ENCODE peak calls at places on chromosomes 4 and X, in seven cellular contexts. Q is H1, F is H9, P is mesendoderm, N is IMR-90, W is mesenchymal stem cell, Y is trophoblast cell. M is an unnamed sample.

GRCh38 chr4:141047228-141047884 is 85.9 kb downstream of the RNF150 start:
- DNase-seq in Q (no peak), F (no peak), P (no peak), N (peak), W (peak), Y (no peak), M (no peak)

GRCh38 chr4:102518703-102519131 is 17.6 kb downstream of the NFKB1 start:
- DNase-seq in Q (no peak), F (no peak), P (no peak), N (no peak), W (no peak), Y (no peak), M (no peak)

GRCh38 chr4:69843301-69843700 is 16.6 kb downstream of the SULT1E1 start:
- DNase-seq in Q (no peak), F (no peak), P (no peak), N (no peak), W (no peak), Y (no peak), M (no peak)

GRCh38 chr4:187608001-187608421 is 387.6 kb upstream of the ZFP42 start:
- DNase-seq in Q (no peak), F (no peak), P (peak), N (peak), W (peak), Y (no peak), M (no peak)

GRCh38 chr4:16532240-16532990 is 306.1 kb upstream of the TAPT1 start:
- DNase-seq in Q (no peak), F (no peak), P (no peak), N (peak), W (peak), Y (no peak), M (no peak)

GRCh38 chrX:151151668-151152267 is 24.6 kb upstream of the GPR50 start:
- DNase-seq in Q (no peak), F (peak), P (peak), N (peak), W (peak), Y (peak), M (peak)

GRCh38 chr4:2322801-2323200 is 60.9 kb upstream of the MXD4 start:
- DNase-seq in Q (no peak), F (no peak), P (no peak), N (peak), W (no peak), Y (no peak), M (no peak)

GRCh38 chr4:85952518-85952917 is 407.3 kb downstream of the MAPK10 start:
- DNase-seq in Q (no peak), F (no peak), P (no peak), N (peak), W (peak), Y (peak), M (no peak)

GRCh38 chr4:98765771-98766170 is 107.4 kb upstream of the TSPAN5 start:
- DNase-seq in Q (no peak), F (no peak), P (no peak), N (no peak), W (no peak), Y (no peak), M (no peak)

GRCh38 chrX:132965461-132965860 is 7.0 kb upstream of the HS6ST2 start:
- DNase-seq in Q (no peak), F (no peak), P (no peak), N (no peak), W (no peak), Y (no peak), M (no peak)

GRCh38 chrX:119468930-119469635 is 839 bp downstream of the SLC25A5 start:
- DNase-seq in Q (peak), F (peak), P (peak), N (peak), W (peak), Y (peak), M (peak)

GRCh38 chr4:59540311-59540710 is 1659.8 kb upstream of the ADGRL3 start:
- DNase-seq in Q (no peak), F (no peak), P (no peak), N (no peak), W (no peak), Y (no peak), M (no peak)

GRCh38 chrX:136528645-136529315 is 3.2 kb upstream of the VGLL1 start:
- DNase-seq in Q (no peak), F (peak), P (peak), N (no peak), W (peak), Y (peak), M (no peak)

GRCh38 chr4:14233126-14233525 is 605.6 kb upstream of the BOD1L1 start:
- DNase-seq in Q (no peak), F (no peak), P (no peak), N (no peak), W (no peak), Y (no peak), M (no peak)

GRCh38 chrX:80808854-80809493 is 703 bp downstream of the BRWD3 start:
- DNase-seq in Q (no peak), F (peak), P (peak), N (no peak), W (peak), Y (peak), M (peak)

GRCh38 chr4:3405176-3405575 is 36.6 kb upstream of the HGFAC start:
- DNase-seq in Q (no peak), F (no peak), P (no peak), N (no peak), W (no peak), Y (no peak), M (no peak)

GRCh38 chr4:7750972-7751371 is 188.7 kb downstream of the AFAP1 start:
- DNase-seq in Q (no peak), F (no peak), P (no peak), N (no peak), W (no peak), Y (no peak), M (no peak)

GRCh38 chrX:129705377-129705925 is 33.3 kb upstream of the XPNPEP2 start:
- DNase-seq in Q (no peak), F (no peak), P (no peak), N (no peak), W (no peak), Y (no peak), M (no peak)

GRCh38 chrX:127732709-127733108 is 319.5 kb downstream of the ACTRT1 start:
- DNase-seq in Q (no peak), F (no peak), P (no peak), N (no peak), W (no peak), Y (no peak), M (no peak)

GRCh38 chrX:56805399-56805798 is 76.4 kb downstream of the NBDY start:
- DNase-seq in Q (no peak), F (no peak), P (no peak), N (no peak), W (no peak), Y (no peak), M (no peak)

GRCh38 chr4:168766537-168767316 is 243.3 kb downstream of the CBR4 start:
- DNase-seq in Q (no peak), F (no peak), P (no peak), N (peak), W (peak), Y (no peak), M (no peak)

GRCh38 chrX:7596822-7597221 is 246.1 kb upstream of the VCX start:
- DNase-seq in Q (no peak), F (no peak), P (no peak), N (no peak), W (no peak), Y (no peak), M (no peak)
- H3K23ac ChIP-seq in Q (no peak), F (no peak), P (no peak), N (no peak), W (no peak), Y (no peak), M (no peak)

GRCh38 chr4:143486314-143486713 is 27.2 kb upstream of the SMARCA5 start:
- DNase-seq in Q (no peak), F (no peak), P (no peak), N (no peak), W (no peak), Y (no peak), M (no peak)

GRCh38 chr4:143488684-143489083 is 24.8 kb upstream of the SMARCA5 start:
- DNase-seq in Q (no peak), F (no peak), P (no peak), N (no peak), W (no peak), Y (peak), M (no peak)

DNA sequence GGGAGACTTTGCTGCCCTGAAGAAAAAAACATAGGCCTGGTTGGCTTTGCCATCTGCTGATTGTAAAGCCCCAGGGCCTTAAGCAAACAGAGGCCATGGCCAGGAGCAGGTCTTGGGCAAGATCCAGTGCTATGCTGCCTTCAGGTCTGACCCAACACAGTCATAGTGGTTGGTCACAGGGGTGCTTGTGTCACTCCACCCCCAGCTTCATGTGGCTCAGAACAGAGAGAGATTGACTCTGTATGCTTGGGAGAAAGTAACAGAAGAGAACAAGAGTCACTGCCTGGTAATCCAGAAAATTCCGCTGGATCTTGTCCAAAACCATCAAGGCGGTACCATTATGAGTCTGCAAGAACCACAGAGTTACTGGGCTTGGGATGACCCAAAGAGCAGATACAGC is 24.4 kb upstream of the SMARCA5 start:
- DNase-seq in Q (no peak), F (no peak), P (no peak), N (peak), W (no peak), Y (peak), M (no peak)
- H3K23ac ChIP-seq in Q (no peak), F (no peak), P (no peak), N (no peak), W (no peak), Y (no peak), M (no peak)

GRCh38 chr4:152301381-152301780 is 234.5 kb downstream of the FBXW7 start:
- DNase-seq in Q (no peak), F (no peak), P (no peak), N (no peak), W (no peak), Y (no peak), M (no peak)

GRCh38 chr4:152299553-152299952 is 236.3 kb downstream of the FBXW7 start:
- DNase-seq in Q (no peak), F (no peak), P (no peak), N (no peak), W (no peak), Y (no peak), M (no peak)

GRCh38 chr4:152308925-152309324 is 227.0 kb downstream of the FBXW7 start:
- DNase-seq in Q (no peak), F (no peak), P (no peak), N (no peak), W (no peak), Y (no peak), M (no peak)

GRCh38 chr4:152307669-152308068 is 228.2 kb downstream of the FBXW7 start:
- DNase-seq in Q (no peak), F (no peak), P (no peak), N (no peak), W (no peak), Y (peak), M (no peak)

DNA sequence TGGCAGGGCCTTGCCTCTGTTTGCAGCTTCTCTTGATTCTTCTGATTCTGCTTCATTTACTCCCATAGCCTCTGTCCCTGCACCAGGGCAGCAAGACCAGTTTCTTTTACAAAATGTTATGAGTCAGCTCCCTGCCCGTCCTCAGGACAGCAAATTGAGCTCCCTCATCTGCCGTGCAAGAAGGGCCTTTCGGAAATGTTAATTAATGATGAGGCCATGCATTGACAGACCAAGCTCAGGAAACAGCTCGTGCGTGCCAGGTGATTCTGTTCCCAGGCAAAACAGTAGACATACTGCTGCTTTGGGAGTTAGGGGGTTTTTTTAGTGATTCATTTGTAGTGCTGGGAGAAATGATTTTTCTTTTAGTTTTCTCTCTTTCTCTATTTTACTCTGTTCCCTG is 231.7 kb downstream of the FBXW7 start:
- DNase-seq in Q (no peak), F (no peak), P (peak), N (peak), W (peak), Y (peak), M (no peak)
- H3K23ac ChIP-seq in Q (no peak), F (no peak), P (no peak), N (no peak), W (no peak), Y (no peak), M (no peak)

GRCh38 chr4:112510468-112511293 is 5.3 kb downstream of the NEUROG2 start:
- DNase-seq in Q (no peak), F (peak), P (peak), N (no peak), W (no peak), Y (no peak), M (no peak)

GRCh38 chr4:112509243-112510190 is 6.5 kb downstream of the NEUROG2 start:
- DNase-seq in Q (no peak), F (peak), P (peak), N (peak), W (no peak), Y (peak), M (peak)

GRCh38 chr4:112510191-112510467 is 5.9 kb downstream of the NEUROG2 start:
- DNase-seq in Q (no peak), F (no peak), P (no peak), N (no peak), W (no peak), Y (no peak), M (no peak)

DNA sequence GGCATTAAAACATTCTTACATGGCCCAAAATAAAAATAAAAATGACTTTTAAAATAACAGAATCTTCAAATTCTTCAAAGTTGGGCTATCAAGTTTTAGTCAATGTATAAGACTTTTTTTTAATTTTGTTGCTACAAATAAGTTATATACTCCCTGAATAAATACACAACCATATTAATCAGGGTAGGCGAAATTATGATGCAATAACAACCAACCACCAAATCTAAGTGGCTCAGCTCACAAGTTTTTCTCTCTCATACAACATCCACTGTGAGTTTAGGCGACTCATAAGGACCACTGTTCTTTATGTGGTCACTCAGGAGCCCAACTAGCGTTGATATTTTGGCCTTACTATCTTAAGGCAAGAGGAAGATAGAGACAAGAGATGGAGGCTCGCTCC is 11.2 kb downstream of the NEUROG2 start:
- DNase-seq in Q (no peak), F (no peak), P (no peak), N (no peak), W (no peak), Y (no peak), M (no peak)
- H3K23ac ChIP-seq in Q (no peak), F (no peak), P (no peak), N (no peak), W (no peak), Y (no peak), M (no peak)

DNA sequence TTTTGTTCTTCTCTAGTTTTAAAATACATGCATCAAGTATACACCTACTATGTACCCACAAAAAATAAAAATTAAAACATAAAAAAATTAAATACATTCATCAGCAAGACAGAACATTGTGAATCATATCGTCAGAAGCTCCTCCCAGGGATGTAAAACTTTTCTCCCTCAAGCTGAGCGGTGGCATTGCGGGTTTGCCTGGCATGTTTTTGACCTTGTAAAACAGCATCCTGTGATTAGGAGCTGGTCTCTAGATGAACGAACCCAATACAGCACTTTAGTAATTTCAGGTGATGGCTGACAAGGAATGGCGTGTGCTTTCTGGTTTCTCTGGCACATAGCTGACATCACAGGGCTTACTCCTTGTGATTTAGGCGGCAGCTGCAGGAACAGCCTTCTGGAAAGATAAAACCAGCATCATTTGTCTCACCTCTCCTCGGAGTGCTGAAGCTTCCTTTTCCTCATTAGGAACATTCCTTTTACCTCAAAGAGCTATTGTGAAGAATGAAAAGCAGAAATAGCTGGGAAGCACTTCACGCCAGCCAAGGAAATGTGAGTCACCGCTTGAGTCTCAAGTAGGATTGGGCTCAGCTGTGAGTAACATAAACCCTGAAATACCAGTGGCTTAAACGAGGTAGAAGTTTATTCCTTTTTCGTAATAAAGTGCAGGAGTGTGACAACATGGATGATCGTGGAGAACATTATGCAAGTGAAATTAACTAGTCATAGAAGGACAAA is 44.3 kb downstream of the NYX start:
- DNase-seq in Q (no peak), F (peak), P (peak), N (peak), W (peak), Y (peak), M (peak)
- H3K23ac ChIP-seq in Q (no peak), F (no peak), P (no peak), N (no peak), W (no peak), Y (no peak), M (no peak)

DNA sequence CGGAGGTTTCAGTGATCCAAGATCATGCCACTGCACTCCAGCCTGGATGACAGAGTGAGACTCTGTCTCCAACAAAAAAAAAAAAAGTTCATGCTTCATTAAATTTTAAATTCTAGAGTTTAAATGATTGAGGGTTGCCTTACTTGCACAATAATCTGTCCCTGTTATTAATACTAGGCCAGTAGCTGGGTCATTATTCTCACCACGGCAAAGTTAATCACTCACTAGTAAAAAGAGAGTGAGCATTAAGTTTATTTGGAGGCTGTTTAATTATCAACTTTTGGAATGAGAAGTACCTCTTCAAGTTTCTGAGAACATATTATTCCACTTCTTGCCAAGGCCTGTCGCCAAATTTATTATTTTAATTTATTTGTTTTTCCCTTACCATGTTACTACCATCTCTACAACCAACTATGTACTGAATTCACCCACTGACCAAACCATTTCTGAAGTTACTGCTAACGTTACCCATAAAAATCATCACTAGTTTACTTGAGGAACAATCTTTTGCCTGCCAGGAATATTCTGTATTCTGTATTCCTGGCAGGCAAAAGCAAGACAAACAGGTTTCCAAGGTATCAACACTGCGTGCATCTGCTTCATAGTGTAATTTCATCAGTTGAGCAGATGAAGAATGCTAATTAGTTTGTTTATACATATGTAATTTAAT is 26.5 kb downstream of the GUCY1A1 start:
- DNase-seq in Q (no peak), F (no peak), P (no peak), N (no peak), W (no peak), Y (no peak), M (no peak)
- H3K23ac ChIP-seq in Q (no peak), F (no peak), P (no peak), N (no peak), W (no peak), Y (no peak), M (no peak)